ENCODE peak calls at places on chromosomes 3 and 15, in nine cellular contexts. E is CD8-positive, alpha-beta T cell; A is endodermal cell; R is MM.1S; G is epithelial cell of esophagus; Y is GM12865; Z is left lung; J is breast epithelium; L is BJ. I is an unnamed sample.
A peak's percentile ranks its signal among the peaks of the same experiment; 100 is the strongest.

GRCh38 chr3:102034639-102035038 is 185.3 kb downstream of the NFKBIZ start:
- DNase-seq in E (no peak), A (no peak), R (no peak), G (no peak), Y (peak; percentile 60), Z (no peak), J (no peak), L (no peak), I (no peak)

GRCh38 chr15:57056357-57056756 is 137.9 kb downstream of the TCF12 start:
- DNase-seq in E (no peak), A (no peak), R (no peak), G (no peak), Y (no peak), Z (no peak), J (no peak), L (no peak), I (no peak)

GRCh38 chr15:82174471-82174870 is 88.1 kb downstream of the EFL1 start:
- DNase-seq in E (no peak), A (no peak), R (no peak), G (no peak), Y (no peak), Z (no peak), J (no peak), L (no peak), I (no peak)

GRCh38 chr15:85329561-85330421 is 50.6 kb upstream of the AKAP13 start:
- DNase-seq in E (no peak), A (no peak), R (peak; percentile 76), G (no peak), Y (peak; percentile 95), Z (no peak), J (no peak), L (no peak), I (peak; percentile 68)

GRCh38 chr3:177169936-177170722 is 27.2 kb downstream of the TBL1XR1 start:
- DNase-seq in E (no peak), A (peak; percentile 48), R (peak; percentile 40), G (peak; percentile 68), Y (no peak), Z (no peak), J (no peak), L (no peak), I (no peak)

GRCh38 chr15:90320062-90320884 is 31.8 kb upstream of the ZNF774 start:
- DNase-seq in E (peak; percentile 64), A (peak; percentile 94), R (peak; percentile 73), G (peak; percentile 87), Y (peak; percentile 86), Z (peak; percentile 85), J (peak; percentile 81), L (peak; percentile 39), I (peak; percentile 82)

GRCh38 chr3:24608701-24609387 is 114.2 kb upstream of the THRB start:
- DNase-seq in E (no peak), A (no peak), R (no peak), G (no peak), Y (no peak), Z (no peak), J (no peak), L (no peak), I (no peak)

GRCh38 chr3:97895216-97895615 is 73.4 kb downstream of the CRYBG3 start:
- DNase-seq in E (no peak), A (no peak), R (peak; percentile 30), G (no peak), Y (peak; percentile 23), Z (no peak), J (no peak), L (no peak), I (peak; percentile 2)

GRCh38 chr3:51943451-51944391 is 1.6 kb downstream of the PARP3 start:
- DNase-seq in E (no peak), A (no peak), R (no peak), G (no peak), Y (no peak), Z (peak; percentile 53), J (no peak), L (no peak), I (no peak)

GRCh38 chr15:34304613-34305012 is 33.0 kb downstream of the SLC12A6 start:
- DNase-seq in E (no peak), A (no peak), R (no peak), G (no peak), Y (no peak), Z (no peak), J (no peak), L (peak; percentile 14), I (no peak)

GRCh38 chr15:49621327-49622210 is 721 bp downstream of the DTWD1 start:
- DNase-seq in E (no peak), A (no peak), R (peak; percentile 10), G (peak; percentile 16), Y (peak; percentile 28), Z (no peak), J (no peak), L (no peak), I (no peak)

GRCh38 chr15:59373215-59373614 is 544 bp upstream of the MYO1E start:
- DNase-seq in E (no peak), A (no peak), R (no peak), G (no peak), Y (no peak), Z (no peak), J (no peak), L (no peak), I (no peak)

GRCh38 chr3:19945405-19946290 is 1.2 kb upstream of the RAB5A start:
- DNase-seq in E (no peak), A (peak; percentile 54), R (no peak), G (no peak), Y (peak; percentile 8), Z (no peak), J (no peak), L (no peak), I (no peak)

GRCh38 chr3:101780661-101781060 is 1.6 kb downstream of the NXPE3 start:
- DNase-seq in E (no peak), A (no peak), R (peak; percentile 41), G (peak; percentile 85), Y (no peak), Z (no peak), J (no peak), L (peak; percentile 48), I (no peak)

GRCh38 chr3:178750639-178751038 is 214.4 kb downstream of the KCNMB2 start:
- DNase-seq in E (no peak), A (no peak), R (no peak), G (peak; percentile 11), Y (no peak), Z (no peak), J (no peak), L (no peak), I (no peak)

GRCh38 chr3:16884748-16885587 is at the start of gene PLCL2:
- DNase-seq in E (peak; percentile 86), A (peak; percentile 77), R (peak; percentile 65), G (peak; percentile 21), Y (peak; percentile 82), Z (peak; percentile 92), J (no peak), L (no peak), I (peak; percentile 89)

GRCh38 chr3:175222356-175222755 is 363.2 kb downstream of the NAALADL2 start:
- DNase-seq in E (no peak), A (no peak), R (no peak), G (peak; percentile 12), Y (no peak), Z (no peak), J (no peak), L (no peak), I (no peak)

GRCh38 chr3:58366699-58367098 is 34.0 kb downstream of the PXK start:
- DNase-seq in E (no peak), A (no peak), R (no peak), G (no peak), Y (no peak), Z (no peak), J (no peak), L (no peak), I (no peak)

GRCh38 chr3:37458162-37458895 is 283.9 kb upstream of the LRRFIP2 start:
- DNase-seq in E (no peak), A (peak; percentile 68), R (no peak), G (no peak), Y (no peak), Z (no peak), J (no peak), L (no peak), I (no peak)

GRCh38 chr3:11509175-11510000 is 134.3 kb downstream of the VGLL4 start:
- DNase-seq in E (no peak), A (peak; percentile 69), R (no peak), G (peak; percentile 47), Y (no peak), Z (no peak), J (peak; percentile 31), L (peak; percentile 76), I (no peak)
- TF ChIP-seq CTCF in E (no peak), A (peak; percentile 29), R (no peak), G (no peak), Y (no peak), Z (no peak), J (no peak), L (peak; percentile 36), I (no peak)

GRCh38 chr3:145767909-145768308 is 393.1 kb downstream of the PLOD2 start:
- DNase-seq in E (no peak), A (no peak), R (peak; percentile 9), G (peak; percentile 6), Y (no peak), Z (no peak), J (no peak), L (no peak), I (no peak)
- TF ChIP-seq CTCF in E (no peak), A (peak; percentile 61), R (peak; percentile 19), G (peak; percentile 17), Y (no peak), Z (no peak), J (no peak), L (peak; percentile 18), I (no peak)

DNA sequence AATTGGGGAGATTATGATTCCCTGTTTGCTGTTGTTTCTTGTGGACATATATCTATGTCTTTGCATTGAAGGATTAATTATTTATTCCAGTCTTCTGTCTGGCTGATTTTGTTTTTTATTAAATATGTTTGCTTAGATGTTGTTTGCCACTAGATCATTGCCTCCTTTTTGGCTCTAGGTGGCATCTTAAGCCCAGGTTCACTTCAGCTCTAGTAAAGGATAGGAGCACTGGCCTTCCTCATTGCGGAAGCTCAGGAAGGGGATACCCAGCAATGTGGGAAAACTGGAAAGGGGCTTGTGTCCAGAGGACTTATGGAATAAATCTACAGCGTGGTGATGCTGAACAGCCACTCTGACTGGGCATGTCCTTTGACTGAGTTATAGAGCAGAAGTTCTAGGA is 821.6 kb downstream of the PDCD6IP start:
- DNase-seq in E (no peak), A (peak; percentile 56), R (no peak), G (no peak), Y (no peak), Z (no peak), J (no peak), L (no peak), I (no peak)
- TF ChIP-seq CTCF in E (no peak), A (peak; percentile 54), R (no peak), G (no peak), Y (no peak), Z (no peak), J (no peak), L (no peak), I (no peak)

DNA sequence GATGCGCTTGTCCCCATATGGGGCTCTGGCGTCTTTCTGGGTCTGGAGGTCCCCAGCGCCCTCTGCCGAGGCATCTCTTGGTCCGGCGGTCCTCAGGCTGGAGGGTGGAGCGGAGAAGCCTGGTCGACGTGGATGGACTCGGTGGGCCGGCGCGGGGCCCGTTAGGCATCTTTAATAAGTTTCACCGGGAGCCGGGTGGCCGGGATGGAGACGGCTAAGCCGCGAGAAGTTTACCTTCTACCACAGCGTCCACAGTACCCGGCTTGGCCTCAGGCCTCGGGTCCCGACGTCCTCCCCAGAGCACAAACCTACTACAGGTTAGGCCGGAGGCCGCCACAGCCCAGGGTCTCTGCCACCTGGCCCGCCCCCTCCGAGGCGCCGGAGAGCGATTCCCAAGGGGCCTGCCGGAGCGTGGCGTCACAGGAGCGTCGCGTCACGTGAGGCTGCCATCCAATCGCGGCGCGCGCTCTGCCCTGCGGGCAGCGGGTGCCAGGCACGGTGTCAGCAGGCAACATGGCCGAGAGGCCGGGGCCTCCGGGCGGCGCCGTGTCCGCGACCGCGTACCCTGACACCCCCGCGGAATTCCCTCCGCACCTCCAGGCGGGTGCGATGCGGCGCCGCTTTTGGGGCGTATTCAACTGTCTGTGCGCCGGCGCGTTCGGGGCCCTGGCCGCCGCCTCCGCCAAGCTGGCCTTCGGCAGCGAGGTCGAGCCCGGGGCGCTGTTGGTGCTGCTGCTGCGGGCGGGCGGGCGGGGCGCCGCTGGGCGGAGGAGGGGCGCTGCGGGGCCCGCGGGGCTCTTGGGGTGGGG is at the start of gene TMEM42:
- DNase-seq in E (peak; percentile 83), A (peak; percentile 97), R (peak; percentile 93), G (peak; percentile 87), Y (peak; percentile 95), Z (peak; percentile 97), J (peak; percentile 82), L (peak; percentile 44), I (peak; percentile 98)
- TF ChIP-seq CTCF in E (no peak), A (peak; percentile 64), R (peak; percentile 20), G (peak; percentile 15), Y (no peak), Z (no peak), J (no peak), L (peak; percentile 51), I (peak; percentile 21)